ENCODE peak calls at places on chromosomes 11 and 22, in six cellular contexts. O is activated T-cell treated with anti-CD3 and anti-CD28 coated beads, Interleukin-2, amount 50 U/mL, for 48 hours; T is PC-3; G is AG08395; N is mesendoderm; R is ovary. A is an unnamed sample.

GRCh38 chr22:32596471-32596870 is 121.9 kb downstream of the FBXO7 start:
- DNase-seq in O (no peak), T (no peak), G (no peak), N (no peak), R (no peak), A (no peak)

GRCh38 chr11:124756753-124757227 is 4.7 kb upstream of the VSIG2 start:
- DNase-seq in O (no peak), T (no peak), G (no peak), N (no peak), R (no peak), A (no peak)

GRCh38 chr11:43835104-43835503 is 45.5 kb upstream of the ALKBH3 start:
- DNase-seq in O (no peak), T (no peak), G (no peak), N (no peak), R (no peak), A (no peak)

GRCh38 chr11:113730887-113731726 is 25.0 kb upstream of the TMPRSS5 start:
- DNase-seq in O (no peak), T (peak), G (peak), N (peak), R (peak), A (peak)

GRCh38 chr11:118438314-118438931 is 2.1 kb downstream of the KMT2A start:
- DNase-seq in O (peak), T (peak), G (peak), N (peak), R (peak), A (peak)

GRCh38 chr11:68397256-68397655 is 63.3 kb upstream of the PPP6R3 start:
- DNase-seq in O (no peak), T (no peak), G (no peak), N (no peak), R (no peak), A (no peak)

GRCh38 chr22:21611210-21611977 is 18.4 kb downstream of the YDJC start:
- DNase-seq in O (no peak), T (no peak), G (no peak), N (no peak), R (no peak), A (no peak)

GRCh38 chr22:41382098-41382578 is 396 bp downstream of the TEF start:
- DNase-seq in O (peak), T (peak), G (peak), N (no peak), R (peak), A (no peak)